ENCODE peak calls at places on chromosome 12, in ten cellular contexts. W is stimulated activated CD4-positive, alpha-beta T cell treated with anti-CD3 and anti-CD28 coated beads, Interleukin-2, amount 100 ng/mL, for 48 hours; M is fibroblast of mammary gland; S is HCT116; L is coronary artery; H is HEK293T; Z is type B pancreatic cell; Q is nephron progenitor cell; R is prostate gland; V is HTR-8/SVneo. K is an unnamed sample.

GRCh38 chr12:121034906-121035305 is 4.1 kb downstream of the OASL start:
- DNase-seq in L (no peak), S (no peak), H (no peak), Q (no peak), R (no peak), V (no peak), W (no peak), M (no peak), Z (no peak), K (no peak)

GRCh38 chr12:69687390-69687789 is 11.7 kb downstream of the BEST3 start:
- DNase-seq in S (no peak), Q (no peak), M (peak; percentile 85), R (no peak), Z (no peak), H (no peak), L (no peak), V (no peak), W (no peak), K (no peak)

GRCh38 chr12:103840399-103840880 is 594 bp downstream of the NT5DC3 start:
- DNase-seq in H (no peak), W (peak; percentile 21), L (peak; percentile 82), R (no peak), Q (no peak), Z (no peak), S (no peak), M (peak; percentile 48), V (no peak), K (peak; percentile 25)

GRCh38 chr12:115137812-115138521 is 454.0 kb upstream of the TBX3 start:
- DNase-seq in R (no peak), Z (no peak), S (no peak), V (no peak), W (no peak), Q (no peak), M (no peak), H (no peak), L (no peak), K (no peak)

GRCh38 chr12:122100568-122100967 is 22.0 kb downstream of the MLXIP start:
- DNase-seq in M (no peak), Z (no peak), L (no peak), Q (no peak), V (no peak), H (no peak), S (no peak), R (no peak), W (no peak), K (no peak)

GRCh38 chr12:29710104-29710503 is 73.6 kb downstream of the TMTC1 start:
- DNase-seq in V (no peak), H (no peak), W (no peak), R (no peak), Q (peak; percentile 7), S (no peak), L (no peak), M (peak; percentile 23), Z (no peak), K (no peak)

GRCh38 chr12:93805736-93806141 is 128.6 kb downstream of the CRADD start:
- DNase-seq in Q (no peak), S (no peak), H (no peak), M (no peak), L (no peak), R (no peak), Z (no peak), V (no peak), W (no peak), K (no peak)

GRCh38 chr12:46300906-46301305 is 32.1 kb upstream of the SLC38A1 start:
- DNase-seq in L (no peak), R (no peak), Q (no peak), H (no peak), W (no peak), S (no peak), V (no peak), Z (no peak), M (peak; percentile 15), K (peak; percentile 27)

GRCh38 chr12:132033627-132034026 is 83.9 kb downstream of the EP400 start:
- DNase-seq in L (no peak), H (no peak), W (no peak), M (no peak), Z (no peak), V (no peak), R (no peak), Q (no peak), S (no peak), K (no peak)

K was measured in IMR-90.